ENCODE peak calls at places on chromosomes 2 and 18, in eight cellular contexts. S is PC-3, I is cardiac fibroblast, E is fibroblast of the aortic adventitia, L is dorsolateral prefrontal cortex, P is astrocyte of the spinal cord, B is PC-9, K is GM13976. R is an unnamed sample.

GRCh38 chr2:127355407-127356008 is 32.3 kb downstream of the MAP3K2 start:
- DNase-seq in K (no peak), P (no peak), B (no peak), S (peak), E (no peak), I (peak), L (no peak), R (peak)

GRCh38 chr18:49681387-49681786 is 119.5 kb downstream of the LIPG start:
- DNase-seq in I (no peak), P (no peak), L (no peak), S (peak), K (no peak), B (no peak), E (no peak), R (no peak)

GRCh38 chr2:953975-954686 is 3.5 kb downstream of the SNTG2 start:
- DNase-seq in P (peak), B (no peak), S (peak), E (peak), I (peak), L (no peak), K (no peak), R (no peak)

GRCh38 chr18:24136967-24137373 is 1.9 kb upstream of the CABYR start:
- DNase-seq in S (peak), L (no peak), B (peak), P (no peak), K (no peak), E (no peak), I (no peak), R (no peak)

GRCh38 chr18:57775937-57776336 is 27.2 kb downstream of the ATP8B1 start:
- DNase-seq in P (peak), E (peak), B (peak), K (no peak), S (peak), L (no peak), I (peak), R (no peak)

GRCh38 chr2:47558116-47559078 is 155.4 kb downstream of the MSH2 start:
- DNase-seq in L (peak), E (peak), S (peak), I (no peak), K (no peak), P (no peak), B (no peak), R (no peak)

GRCh38 chr2:56449449-56449860 is 265.7 kb downstream of the CCDC85A start:
- DNase-seq in S (no peak), K (no peak), L (no peak), I (no peak), E (no peak), B (no peak), P (no peak), R (no peak)

GRCh38 chr2:164510895-164511294 is 110.4 kb downstream of the GRB14 start:
- DNase-seq in I (peak), K (no peak), S (no peak), P (no peak), B (no peak), E (peak), L (no peak), R (no peak)

GRCh38 chr18:79503406-79503805 is 107.7 kb downstream of the NFATC1 start:
- DNase-seq in L (no peak), I (no peak), P (no peak), K (no peak), S (no peak), B (no peak), E (no peak), R (no peak)

GRCh38 chr2:183903026-183903425 is 695.3 kb upstream of the ZNF804A start:
- DNase-seq in K (no peak), P (no peak), I (no peak), B (no peak), S (peak), E (no peak), L (no peak), R (no peak)

GRCh38 chr2:10658041-10658913 is 31.5 kb downstream of the NOL10 start:
- DNase-seq in I (peak), E (peak), P (peak), L (no peak), K (no peak), S (peak), B (peak), R (no peak)

GRCh38 chr2:218168635-218169462 is 2.1 kb upstream of the CXCR1 start:
- DNase-seq in I (peak), K (peak), S (peak), L (peak), P (peak), B (no peak), E (peak), R (peak)

GRCh38 chr2:40352321-40353099 is 99.4 kb downstream of the SLC8A1 start:
- DNase-seq in I (peak), S (peak), L (no peak), K (no peak), P (no peak), B (peak), E (peak), R (no peak)

GRCh38 chr2:26401739-26402541 is at the start of gene DRC1:
- DNase-seq in E (peak), S (no peak), P (peak), L (peak), K (peak), B (no peak), I (peak), R (peak)

GRCh38 chr2:42456126-42456839 is 37.5 kb downstream of the KCNG3 start:
- DNase-seq in I (no peak), L (no peak), K (no peak), E (no peak), P (no peak), S (no peak), B (no peak), R (no peak)

GRCh38 chr2:163698857-163699256 is 37.0 kb downstream of the FIGN start:
- DNase-seq in P (peak), B (no peak), K (no peak), S (no peak), E (no peak), L (no peak), I (peak), R (no peak)

GRCh38 chr18:59324623-59324971 is 6.1 kb upstream of the CPLX4 start:
- DNase-seq in L (no peak), E (no peak), B (no peak), I (no peak), P (no peak), S (no peak), K (no peak), R (no peak)

GRCh38 chr2:54638774-54639187 is 84.7 kb upstream of the EML6 start:
- DNase-seq in L (no peak), S (no peak), P (no peak), E (peak), I (peak), B (no peak), K (no peak), R (no peak)

GRCh38 chr2:145653553-145653952 is 1133.6 kb upstream of the ZEB2 start:
- DNase-seq in I (peak), L (no peak), S (no peak), P (no peak), E (no peak), K (no peak), B (no peak), R (no peak)

GRCh38 chr2:207316484-207316883 is 150.7 kb upstream of the KLF7 start:
- DNase-seq in I (no peak), K (no peak), B (no peak), L (no peak), P (no peak), E (no peak), S (no peak), R (no peak)

GRCh38 chr2:5176764-5177163 is 515.4 kb upstream of the SOX11 start:
- DNase-seq in L (no peak), K (no peak), B (no peak), P (peak), E (no peak), I (peak), S (peak), R (no peak)

GRCh38 chr18:70421471-70421870 is 132.6 kb downstream of the SOCS6 start:
- DNase-seq in K (no peak), P (peak), L (no peak), B (peak), S (peak), I (peak), E (peak), R (no peak)

GRCh38 chr2:235264121-235264493 is 229.7 kb upstream of the AGAP1 start:
- DNase-seq in S (peak), B (no peak), E (no peak), P (no peak), L (no peak), I (no peak), K (no peak), R (no peak)

GRCh38 chr2:235262750-235263149 is 231.1 kb upstream of the AGAP1 start:
- DNase-seq in K (no peak), I (no peak), E (no peak), B (no peak), S (no peak), L (no peak), P (peak), R (no peak)

GRCh38 chr2:235264512-235264911 is 229.3 kb upstream of the AGAP1 start:
- DNase-seq in E (no peak), B (no peak), S (no peak), K (no peak), L (no peak), P (no peak), I (no peak), R (no peak)

GRCh38 chr2:235265348-235265965 is 228.4 kb upstream of the AGAP1 start:
- DNase-seq in E (no peak), K (no peak), P (no peak), B (no peak), S (no peak), L (no peak), I (no peak), R (no peak)

DNA sequence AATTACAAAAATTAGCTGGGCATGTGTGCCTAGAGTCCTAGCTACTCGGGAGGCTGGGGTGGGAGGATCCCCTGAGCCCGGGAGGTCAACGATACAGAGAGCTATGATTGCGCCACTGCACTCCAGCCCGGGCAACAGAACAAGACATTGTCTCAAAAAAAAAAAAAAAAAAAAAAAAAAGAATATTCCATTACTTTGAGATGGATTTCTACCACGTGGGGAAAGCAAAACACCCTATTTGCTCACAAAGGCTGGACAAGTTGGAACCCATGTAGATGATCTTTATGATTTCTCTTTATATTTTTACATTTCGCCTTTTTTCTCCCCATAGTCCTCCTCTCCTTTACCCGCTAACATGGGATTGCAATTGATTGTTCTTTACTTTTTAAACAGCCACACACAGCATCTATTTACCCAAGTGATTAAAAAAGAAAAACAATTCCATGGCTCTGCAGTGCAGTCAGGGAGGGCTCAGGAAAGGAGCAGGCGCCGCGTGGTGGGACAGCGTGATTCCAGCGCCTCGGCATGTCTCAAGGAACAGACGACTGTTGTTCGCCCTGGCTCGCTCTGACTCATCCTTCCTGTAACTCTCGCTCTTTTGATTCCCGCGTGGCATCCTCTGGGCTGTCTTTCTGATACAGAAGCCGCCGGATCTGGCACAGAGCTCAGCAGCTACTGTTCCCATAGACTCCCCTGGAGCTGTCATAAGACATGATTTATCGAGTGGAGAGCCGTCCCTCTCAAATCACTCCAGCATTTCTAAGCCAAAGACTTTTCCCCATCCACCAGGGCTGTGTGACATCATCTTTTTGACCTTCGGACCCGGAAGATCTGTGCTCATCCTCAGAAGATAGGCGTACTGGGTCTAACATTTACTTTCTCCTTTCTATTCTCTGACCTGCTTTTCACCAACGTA is 230.4 kb upstream of the AGAP1 start:
- DNase-seq in E (peak), K (no peak), P (peak), L (peak), S (peak), I (peak), B (peak), R (no peak)
- TF ChIP-seq CTCF in E (no peak), K (no peak), P (peak), L (no peak), S (no peak), I (no peak), B (no peak), R (no peak)

GRCh38 chr2:222670191-222671038 is 1.0 kb upstream of the MOGAT1 start:
- DNase-seq in I (no peak), E (no peak), K (no peak), L (no peak), B (no peak), P (no peak), S (no peak), R (no peak)

GRCh38 chr2:222673273-222673672 is 1.8 kb downstream of the MOGAT1 start:
- DNase-seq in K (no peak), E (no peak), B (no peak), L (no peak), S (no peak), I (no peak), P (no peak), R (no peak)

GRCh38 chr2:222669353-222669752 is 2.1 kb upstream of the MOGAT1 start:
- DNase-seq in I (no peak), L (no peak), S (peak), B (peak), P (no peak), K (no peak), E (no peak), R (no peak)

GRCh38 chr2:222672068-222672401 is 577 bp downstream of the MOGAT1 start:
- DNase-seq in K (no peak), L (no peak), E (no peak), P (no peak), S (no peak), B (no peak), I (no peak), R (no peak)

DNA sequence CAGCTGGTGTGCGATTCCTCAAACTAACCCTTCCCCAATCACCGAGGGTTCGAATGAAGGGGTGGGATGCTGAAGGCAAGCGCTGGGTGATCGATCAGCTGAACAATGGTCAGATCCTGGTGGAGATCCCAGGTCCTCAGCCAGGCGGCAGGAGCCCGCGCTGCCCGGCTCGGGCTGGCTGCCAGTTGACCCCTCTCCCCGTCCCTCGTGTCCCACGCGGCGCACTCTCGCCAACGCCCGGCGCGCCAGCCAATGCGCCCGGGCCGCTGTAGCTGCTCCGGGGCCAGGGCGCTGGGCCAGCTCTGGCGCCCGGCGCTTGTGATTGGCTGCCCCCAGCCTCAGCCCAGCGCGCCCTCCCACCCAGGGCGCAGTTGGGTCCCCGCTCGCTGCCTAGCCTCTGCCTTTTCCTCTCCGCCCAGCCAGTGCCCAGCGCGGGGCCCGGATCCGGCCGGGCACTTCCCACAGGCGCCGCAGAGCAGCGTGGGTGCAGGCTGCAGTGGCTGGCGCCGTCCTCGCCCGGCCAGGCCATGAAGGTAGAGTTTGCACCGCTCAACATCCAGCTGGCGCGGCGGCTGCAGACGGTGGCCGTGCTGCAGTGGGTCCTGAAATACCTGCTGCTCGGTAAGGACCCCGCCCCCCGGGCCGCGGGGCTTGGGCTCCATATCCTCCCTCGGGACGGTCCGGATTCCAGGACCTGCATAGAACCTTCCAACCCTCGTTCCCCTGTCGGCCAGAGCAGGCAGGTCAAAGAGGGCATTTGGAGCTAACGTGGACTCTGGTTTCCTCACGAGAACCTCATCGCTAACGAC is at the start of gene MOGAT1:
- DNase-seq in K (peak), P (peak), B (no peak), E (no peak), L (peak), S (no peak), I (no peak), R (no peak)
- TF ChIP-seq CTCF in K (no peak), P (no peak), B (no peak), E (no peak), L (no peak), S (no peak), I (no peak), R (no peak)

DNA sequence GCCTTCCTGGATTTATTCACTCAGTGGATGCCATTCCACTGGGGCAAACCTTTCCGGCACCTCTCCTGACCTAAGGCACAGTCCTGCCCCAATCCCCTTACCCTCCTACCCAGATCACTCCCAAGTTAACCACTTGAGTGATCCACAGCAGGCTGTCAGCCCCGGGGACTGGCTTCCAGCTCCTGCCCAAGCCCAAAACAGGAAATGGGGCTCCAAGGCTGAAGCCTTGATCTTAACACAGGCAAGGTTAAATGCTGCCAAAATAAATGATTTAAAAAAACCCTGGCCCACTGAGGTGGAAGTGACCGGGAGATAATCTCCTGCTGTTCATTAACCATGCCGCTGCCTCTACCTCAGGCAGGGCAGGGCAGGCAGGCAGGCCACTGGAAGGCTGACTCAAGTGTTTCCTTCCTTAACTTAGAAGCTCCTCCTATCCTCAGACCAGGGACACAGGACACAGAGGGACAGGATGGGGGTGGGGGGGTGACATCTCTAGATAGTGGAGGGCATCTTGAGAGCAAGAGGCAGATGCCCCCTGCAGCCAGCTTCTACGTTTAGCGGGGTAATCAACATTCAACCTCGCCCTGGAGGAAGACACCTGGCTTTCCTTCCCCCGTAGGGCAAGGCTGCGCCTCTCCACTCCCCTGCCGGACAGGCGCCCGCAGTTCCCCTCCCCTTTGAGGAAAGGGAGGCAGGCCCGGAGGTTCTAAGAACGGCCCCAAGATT is 1.3 kb downstream of the RAB11FIP5 start:
- DNase-seq in B (peak), S (peak), I (peak), L (peak), K (no peak), P (peak), E (no peak), R (no peak)
- TF ChIP-seq CTCF in B (peak), S (no peak), I (no peak), L (no peak), K (no peak), P (no peak), E (no peak), R (no peak)

GRCh38 chr2:160429248-160430000 is 64.2 kb downstream of the RBMS1 start:
- DNase-seq in L (no peak), B (peak), P (peak), E (peak), K (no peak), S (peak), I (peak), R (no peak)
- TF ChIP-seq CTCF in L (peak), B (peak), P (peak), E (peak), K (peak), S (peak), I (peak), R (peak)

GRCh38 chr2:30441023-30441422 is 6.0 kb upstream of the LCLAT1 start:
- DNase-seq in E (no peak), B (no peak), L (no peak), S (no peak), P (no peak), I (no peak), K (no peak), R (no peak)
- TF ChIP-seq CTCF in E (no peak), B (no peak), L (no peak), S (no peak), P (no peak), I (no peak), K (no peak), R (no peak)

R was measured in GM20000.